ENCODE peak calls at places on chromosomes 6 and 20, in eight cellular contexts. T, Y, C, I, S, E, A and Z are unnamed samples.

GRCh38 chr20:64146301-64146935 is 17.8 kb upstream of the MYT1 start:
- DNase-seq in C (no peak), Y (no peak), I (no peak), E (no peak), A (peak; percentile 85), T (no peak), S (peak; percentile 36), Z (no peak)

GRCh38 chr6:155349129-155349528 is 34.8 kb upstream of the TFB1M start:
- DNase-seq in C (no peak), A (no peak), E (no peak), Y (no peak), I (no peak), T (no peak), S (no peak), Z (no peak)

GRCh38 chr20:10590950-10591349 is 82.8 kb downstream of the JAG1 start:
- DNase-seq in A (no peak), S (no peak), C (no peak), E (no peak), Y (no peak), T (no peak), I (no peak), Z (no peak)

GRCh38 chr6:106799008-106799952 is 169.9 kb downstream of the QRSL1 start:
- DNase-seq in I (peak; percentile 34), E (no peak), S (no peak), Y (peak; percentile 47), T (no peak), A (no peak), C (no peak), Z (no peak)

GRCh38 chr20:32205502-32206382 is 1.8 kb downstream of the PLAGL2 start:
- DNase-seq in I (peak; percentile 25), T (no peak), A (peak; percentile 54), S (no peak), E (no peak), Y (no peak), C (no peak), Z (no peak)

GRCh38 chr6:56151825-56152224 is 95.6 kb downstream of the COL21A1 start:
- DNase-seq in S (no peak), I (no peak), E (no peak), T (no peak), C (no peak), A (no peak), Y (no peak), Z (no peak)

GRCh38 chr6:36054415-36054814 is 26.8 kb downstream of the MAPK14 start:
- DNase-seq in E (no peak), Y (no peak), A (no peak), S (no peak), I (no peak), C (no peak), T (no peak), Z (no peak)

GRCh38 chr20:15831201-15831600 is 742.0 kb downstream of the KIF16B start:
- DNase-seq in C (no peak), Y (no peak), T (no peak), E (no peak), S (no peak), I (no peak), A (no peak), Z (no peak)

GRCh38 chr6:46637145-46637544 is 15.5 kb downstream of the CYP39A1 start:
- DNase-seq in S (no peak), T (no peak), E (no peak), A (no peak), C (no peak), I (no peak), Y (peak; percentile 8), Z (no peak)

GRCh38 chr20:47146703-47147102 is 209.8 kb downstream of the ZMYND8 start:
- DNase-seq in A (no peak), E (no peak), I (no peak), S (no peak), C (no peak), T (no peak), Y (no peak), Z (no peak)

GRCh38 chr20:51402201-51402600 is 140.3 kb downstream of the NFATC2 start:
- DNase-seq in E (no peak), Y (no peak), T (no peak), C (no peak), I (no peak), A (no peak), S (no peak), Z (peak; percentile 40)

GRCh38 chr6:10203651-10204050 is 211.2 kb downstream of the TFAP2A start:
- DNase-seq in E (no peak), Y (no peak), I (no peak), S (no peak), C (no peak), A (no peak), T (no peak), Z (no peak)

GRCh38 chr6:10202111-10202510 is 212.8 kb downstream of the TFAP2A start:
- DNase-seq in T (no peak), C (no peak), Y (peak; percentile 17), A (no peak), I (no peak), E (no peak), S (no peak), Z (no peak)

GRCh38 chr6:10205120-10205519 is 209.8 kb downstream of the TFAP2A start:
- DNase-seq in T (no peak), E (no peak), A (no peak), Y (no peak), C (no peak), S (no peak), I (no peak), Z (no peak)

GRCh38 chr6:10205892-10206291 is 209.0 kb downstream of the TFAP2A start:
- DNase-seq in T (no peak), C (no peak), I (no peak), Y (no peak), E (no peak), S (no peak), A (no peak), Z (no peak)

DNA sequence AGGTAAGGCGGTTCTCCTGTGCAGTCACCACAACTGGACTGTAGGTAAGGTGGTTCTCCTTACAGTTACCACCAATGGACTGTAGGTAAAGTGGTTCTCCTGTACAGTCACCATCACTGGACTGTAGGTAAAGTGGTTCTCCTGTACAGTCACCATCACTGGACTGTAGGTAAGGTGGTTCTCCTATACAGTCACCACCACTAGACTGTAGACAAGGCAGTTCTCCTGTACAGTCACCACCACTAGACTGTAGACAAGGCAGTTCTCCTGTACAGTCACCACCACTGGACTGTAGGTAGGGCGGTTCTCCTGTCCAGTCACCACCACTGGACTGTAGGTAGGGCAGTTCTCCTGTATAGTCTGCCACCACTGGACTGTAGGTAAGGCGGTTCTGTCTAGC is 212.3 kb downstream of the TFAP2A start:
- DNase-seq in E (no peak), T (no peak), I (no peak), S (no peak), C (no peak), A (no peak), Y (no peak), Z (no peak)
- H3K27ac ChIP-seq in E (no peak overlapping the region), T (no peak overlapping the region), I (no peak overlapping the region), S (no peak overlapping the region), C (no peak overlapping the region), A (no peak overlapping the region), Y (no peak overlapping the region), Z (no peak overlapping the region)

GRCh38 chr6:25962368-25963127 is at the start of gene TRIM38:
- DNase-seq in A (no peak), S (peak; percentile 91), C (peak; percentile 88), T (peak; percentile 47), I (peak; percentile 88), Y (peak; percentile 67), E (peak; percentile 80), Z (peak; percentile 89)

GRCh38 chr6:25963426-25964123 is 973 bp downstream of the TRIM38 start:
- DNase-seq in I (peak; percentile 59), S (no peak), A (no peak), Y (no peak), T (no peak), E (no peak), C (no peak), Z (no peak)

GRCh38 chr6:25959890-25960531 is 2.6 kb upstream of the TRIM38 start:
- DNase-seq in E (no peak), S (no peak), A (no peak), I (no peak), C (no peak), Y (no peak), T (no peak), Z (no peak)

GRCh38 chr6:25960689-25961088 is 1.9 kb upstream of the TRIM38 start:
- DNase-seq in Y (no peak), E (no peak), A (no peak), S (no peak), I (no peak), T (no peak), C (no peak), Z (no peak)

GRCh38 chr6:25961619-25962367 is 809 bp upstream of the TRIM38 start:
- DNase-seq in T (peak; percentile 27), E (no peak), C (peak; percentile 12), S (no peak), I (peak; percentile 35), Y (peak; percentile 5), A (no peak), Z (no peak)
- TF ChIP-seq CTCF in T (no peak), E (no peak), C (no peak), S (no peak), I (peak; percentile 16), Y (no peak), A (no peak), Z (no peak)

DNA sequence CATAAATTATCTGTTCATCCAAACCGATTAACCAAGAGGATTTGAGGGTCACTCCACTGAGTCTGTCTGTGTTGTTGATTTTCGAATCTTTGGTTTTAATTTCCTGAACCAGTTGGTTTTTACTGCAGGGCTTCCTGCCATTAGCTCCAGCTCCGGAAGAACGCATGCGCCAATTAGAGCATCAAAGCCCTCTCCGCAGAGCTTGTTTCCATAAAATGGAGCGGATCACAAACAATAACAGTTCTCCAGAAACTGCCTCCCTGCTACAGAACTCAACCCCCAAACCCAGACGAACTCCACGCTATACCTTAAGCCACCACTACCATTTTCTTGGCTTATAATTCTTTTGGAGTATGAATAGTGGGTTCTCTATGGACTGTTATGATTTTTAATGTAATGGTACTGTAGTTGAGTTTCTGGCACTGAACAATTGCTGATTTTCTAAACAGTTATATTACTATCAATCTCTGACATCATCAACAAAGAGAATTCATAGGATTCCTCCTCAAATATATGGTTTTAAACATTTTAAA is 13.8 kb downstream of the TFAP2A start:
- DNase-seq in S (no peak), Y (no peak), E (no peak), A (no peak), T (no peak), C (no peak), I (no peak), Z (no peak)
- TF ChIP-seq EP300 in S (no peak), Y (no peak), E (no peak), A (no peak), T (no peak), C (no peak), I (no peak), Z (no peak)

DNA sequence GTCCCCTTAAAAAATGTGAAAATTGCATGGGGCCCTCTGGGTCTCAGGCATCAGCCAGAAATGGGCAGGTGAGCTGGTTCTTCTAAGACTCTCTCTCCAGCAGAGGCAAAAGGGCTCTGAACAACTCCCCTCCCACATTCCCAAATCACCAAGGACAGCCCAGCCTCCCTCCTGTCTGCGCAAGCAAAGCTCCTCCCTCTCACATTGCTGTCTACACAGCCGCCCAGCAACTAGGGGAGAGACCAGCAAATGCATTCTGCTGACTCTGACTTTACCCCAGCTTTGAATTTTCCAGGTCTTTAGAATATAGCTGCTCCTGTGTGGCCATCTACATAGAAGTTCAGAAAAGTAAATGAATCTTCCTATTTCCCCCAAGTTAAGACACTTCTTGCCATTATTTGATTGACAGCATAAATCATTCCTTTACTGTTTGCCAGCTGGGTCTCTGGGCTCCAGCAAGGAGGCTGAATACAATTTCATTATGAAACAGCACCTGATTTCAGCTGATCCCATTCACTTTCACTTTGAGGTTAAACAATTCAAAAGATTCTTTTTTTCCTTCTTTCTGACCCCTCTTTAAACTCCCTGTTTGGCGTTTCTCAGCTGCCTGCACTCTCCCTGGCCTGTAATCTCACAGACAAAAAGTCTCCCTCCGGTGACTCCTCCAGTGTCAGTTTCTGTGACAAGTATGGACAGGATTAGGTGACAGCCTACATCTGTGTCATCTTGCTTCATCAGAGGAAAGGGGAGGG is 205.7 kb upstream of the RIN2 start:
- DNase-seq in T (peak; percentile 69), I (no peak), S (peak; percentile 77), A (no peak), Y (peak; percentile 25), E (peak; percentile 49), C (no peak), Z (no peak)
- H3K27ac ChIP-seq in T (peak overlapping the region; percentile 41), I (no peak overlapping the region), S (peak overlapping the region; percentile 34), A (no peak overlapping the region), Y (no peak overlapping the region), E (peak overlapping the region; percentile 5), C (no peak overlapping the region), Z (no peak overlapping the region)